ENCODE peak calls at places on chromosomes 11 and 22, in six cellular contexts. One of them, this sample, is unnamed.

GRCh38 chr11:111549196-111549868 is 8.8 kb downstream of the LAYN start:
- DNase-seq in IMR-90: no peak
- DNase-seq in tibial artery: no peak
- DNase-seq in prostate gland: no peak
- DNase-seq in uterus: no peak
- DNase-seq in thyroid gland: no peak
- DNase-seq in this sample: no peak

GRCh38 chr11:30255637-30256036 is 24.8 kb downstream of the FSHB start:
- DNase-seq in IMR-90: no peak
- DNase-seq in tibial artery: no peak
- DNase-seq in prostate gland: no peak
- DNase-seq in uterus: no peak
- DNase-seq in thyroid gland: no peak
- DNase-seq in this sample: no peak

GRCh38 chr11:1075341-1075911 is 752 bp downstream of the MUC2 start:
- DNase-seq in IMR-90: no peak
- DNase-seq in tibial artery: peak; percentile 8
- DNase-seq in prostate gland: no peak
- DNase-seq in uterus: peak; percentile 13
- DNase-seq in thyroid gland: no peak
- DNase-seq in this sample: no peak

GRCh38 chr22:17974087-17974486 is 50.3 kb downstream of the MICAL3 start:
- DNase-seq in IMR-90: no peak
- DNase-seq in tibial artery: no peak
- DNase-seq in prostate gland: no peak
- DNase-seq in uterus: no peak
- DNase-seq in thyroid gland: no peak
- DNase-seq in this sample: no peak

GRCh38 chr22:33851985-33852384 is 68.3 kb downstream of the LARGE1 start:
- DNase-seq in IMR-90: no peak
- DNase-seq in tibial artery: no peak
- DNase-seq in prostate gland: peak; percentile 59
- DNase-seq in uterus: no peak
- DNase-seq in thyroid gland: no peak
- DNase-seq in this sample: no peak

GRCh38 chr11:83044958-83045712 is 26.6 kb downstream of the RAB30 start:
- DNase-seq in IMR-90: peak; percentile 92
- DNase-seq in tibial artery: no peak
- DNase-seq in prostate gland: no peak
- DNase-seq in uterus: no peak
- DNase-seq in thyroid gland: no peak
- DNase-seq in this sample: peak; percentile 76

GRCh38 chr11:292211-293121 is 3.5 kb downstream of the PGGHG start:
- DNase-seq in IMR-90: no peak
- DNase-seq in tibial artery: no peak
- DNase-seq in prostate gland: no peak
- DNase-seq in uterus: no peak
- DNase-seq in thyroid gland: no peak
- DNase-seq in this sample: no peak

GRCh38 chr22:50136431-50137047 is 34.0 kb upstream of the PANX2 start:
- DNase-seq in IMR-90: no peak
- DNase-seq in tibial artery: no peak
- DNase-seq in prostate gland: peak; percentile 57
- DNase-seq in uterus: no peak
- DNase-seq in thyroid gland: peak; percentile 67
- DNase-seq in this sample: no peak

GRCh38 chr22:35539910-35540599 is 576 bp upstream of the RASD2 start:
- DNase-seq in IMR-90: peak; percentile 22
- DNase-seq in tibial artery: peak; percentile 23
- DNase-seq in prostate gland: peak; percentile 56
- DNase-seq in uterus: peak; percentile 77
- DNase-seq in thyroid gland: peak; percentile 66
- DNase-seq in this sample: no peak

GRCh38 chr11:44016129-44016528 is 31.7 kb upstream of the ACCSL start:
- DNase-seq in IMR-90: peak; percentile 67
- DNase-seq in tibial artery: peak; percentile 88
- DNase-seq in prostate gland: no peak
- DNase-seq in uterus: peak; percentile 75
- DNase-seq in thyroid gland: no peak
- DNase-seq in this sample: no peak

GRCh38 chr22:48944433-48944755 is 883.3 kb downstream of the BRD1 start:
- DNase-seq in IMR-90: no peak
- DNase-seq in tibial artery: no peak
- DNase-seq in prostate gland: no peak
- DNase-seq in uterus: no peak
- DNase-seq in thyroid gland: no peak
- DNase-seq in this sample: no peak

GRCh38 chr22:36116127-36116526 is 44.4 kb downstream of the APOL3 start:
- DNase-seq in IMR-90: no peak
- DNase-seq in tibial artery: no peak
- DNase-seq in prostate gland: no peak
- DNase-seq in uterus: no peak
- DNase-seq in thyroid gland: peak; percentile 19
- DNase-seq in this sample: no peak

GRCh38 chr11:131762346-131763110 is 392.1 kb downstream of the NTM start:
- DNase-seq in IMR-90: no peak
- DNase-seq in tibial artery: no peak
- DNase-seq in prostate gland: no peak
- DNase-seq in uterus: no peak
- DNase-seq in thyroid gland: no peak
- DNase-seq in this sample: no peak

GRCh38 chr11:17976651-17977050 is 36.2 kb downstream of the SERGEF start:
- DNase-seq in IMR-90: no peak
- DNase-seq in tibial artery: no peak
- DNase-seq in prostate gland: no peak
- DNase-seq in uterus: no peak
- DNase-seq in thyroid gland: no peak
- DNase-seq in this sample: no peak

GRCh38 chr22:22814666-22815396 is 72.8 kb upstream of the IGLL5 start:
- DNase-seq in IMR-90: no peak
- DNase-seq in tibial artery: no peak
- DNase-seq in prostate gland: no peak
- DNase-seq in uterus: no peak
- DNase-seq in thyroid gland: no peak
- DNase-seq in this sample: no peak

GRCh38 chr11:91295591-91295990 is 929.0 kb upstream of the FAT3 start:
- DNase-seq in IMR-90: peak; percentile 12
- DNase-seq in tibial artery: no peak
- DNase-seq in prostate gland: no peak
- DNase-seq in uterus: no peak
- DNase-seq in thyroid gland: no peak
- DNase-seq in this sample: no peak

GRCh38 chr11:124535552-124536232 is 7.8 kb downstream of the OR8B12 start:
- DNase-seq in IMR-90: peak; percentile 6
- DNase-seq in tibial artery: no peak
- DNase-seq in prostate gland: no peak
- DNase-seq in uterus: no peak
- DNase-seq in thyroid gland: no peak
- DNase-seq in this sample: no peak

GRCh38 chr11:14578551-14578956 is 58.4 kb upstream of the PSMA1 start:
- DNase-seq in IMR-90: peak; percentile 54
- DNase-seq in tibial artery: no peak
- DNase-seq in prostate gland: peak; percentile 8
- DNase-seq in uterus: no peak
- DNase-seq in thyroid gland: no peak
- DNase-seq in this sample: peak; percentile 21

GRCh38 chr11:47161134-47161854 is 15.4 kb downstream of the ARFGAP2 start:
- DNase-seq in IMR-90: peak; percentile 69
- DNase-seq in tibial artery: no peak
- DNase-seq in prostate gland: peak; percentile 36
- DNase-seq in uterus: peak; percentile 62
- DNase-seq in thyroid gland: peak; percentile 58
- DNase-seq in this sample: no peak

GRCh38 chr11:132631956-132632355 is 900.3 kb downstream of the OPCML start:
- DNase-seq in IMR-90: peak; percentile 8
- DNase-seq in tibial artery: no peak
- DNase-seq in prostate gland: no peak
- DNase-seq in uterus: no peak
- DNase-seq in thyroid gland: no peak
- DNase-seq in this sample: no peak

GRCh38 chr11:72349616-72350218 is 84.6 kb downstream of the CLPB start:
- DNase-seq in IMR-90: no peak
- DNase-seq in tibial artery: no peak
- DNase-seq in prostate gland: no peak
- DNase-seq in uterus: peak; percentile 22
- DNase-seq in thyroid gland: no peak
- DNase-seq in this sample: no peak

GRCh38 chr11:72354356-72355115 is 79.8 kb downstream of the CLPB start:
- DNase-seq in IMR-90: peak; percentile 31
- DNase-seq in tibial artery: no peak
- DNase-seq in prostate gland: no peak
- DNase-seq in uterus: no peak
- DNase-seq in thyroid gland: no peak
- DNase-seq in this sample: no peak

GRCh38 chr11:72352859-72353551 is 81.3 kb downstream of the CLPB start:
- DNase-seq in IMR-90: peak; percentile 85
- DNase-seq in tibial artery: no peak
- DNase-seq in prostate gland: peak; percentile 5
- DNase-seq in uterus: peak; percentile 27
- DNase-seq in thyroid gland: peak; percentile 77
- DNase-seq in this sample: no peak

GRCh38 chr11:72350752-72351151 is 83.6 kb downstream of the CLPB start:
- DNase-seq in IMR-90: peak; percentile 24
- DNase-seq in tibial artery: no peak
- DNase-seq in prostate gland: no peak
- DNase-seq in uterus: no peak
- DNase-seq in thyroid gland: no peak
- DNase-seq in this sample: no peak

GRCh38 chr11:72353861-72354260 is 80.5 kb downstream of the CLPB start:
- DNase-seq in IMR-90: peak; percentile 22
- DNase-seq in tibial artery: no peak
- DNase-seq in prostate gland: no peak
- DNase-seq in uterus: no peak
- DNase-seq in thyroid gland: no peak
- DNase-seq in this sample: no peak
- TF ChIP-seq CTCF in IMR-90: peak; percentile 35
- TF ChIP-seq CTCF in tibial artery: no peak
- TF ChIP-seq CTCF in prostate gland: no peak
- TF ChIP-seq CTCF in uterus: no peak
- TF ChIP-seq CTCF in thyroid gland: no peak
- TF ChIP-seq CTCF in this sample: peak; percentile 51

DNA sequence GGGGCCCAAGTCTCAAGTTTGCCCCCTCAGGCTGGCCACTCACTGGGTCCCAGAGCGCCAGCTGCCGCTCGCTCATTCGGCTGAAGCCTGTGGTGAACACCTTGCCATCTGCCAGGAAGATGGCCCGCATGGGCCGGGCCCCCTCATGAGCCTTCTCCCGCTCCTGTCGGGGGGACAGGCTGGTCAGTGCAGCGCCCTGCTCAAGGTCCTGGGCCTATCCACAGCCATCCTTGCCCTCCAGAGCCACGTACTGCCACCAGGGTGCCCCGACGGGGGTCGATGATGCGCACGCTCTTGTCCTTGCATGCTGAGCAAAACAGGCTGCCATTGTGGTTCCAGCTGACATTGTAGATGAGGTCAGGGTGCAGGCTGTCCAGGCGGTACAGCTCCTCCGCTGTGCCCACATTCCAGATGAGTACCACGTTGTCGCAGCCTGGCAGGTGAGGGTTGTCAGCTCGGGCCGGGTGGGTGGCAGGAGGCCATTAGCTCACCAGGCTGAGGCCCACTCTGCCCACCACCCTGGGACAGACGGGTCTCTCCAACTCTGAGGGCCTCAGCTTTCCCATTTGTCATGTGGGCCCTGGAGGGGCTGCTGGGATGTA is 2.1 kb downstream of the CORO1B start:
- DNase-seq in IMR-90: no peak
- DNase-seq in tibial artery: no peak
- DNase-seq in prostate gland: no peak
- DNase-seq in uterus: no peak
- DNase-seq in thyroid gland: no peak
- DNase-seq in this sample: no peak
- H3K4me1 ChIP-seq in IMR-90: peaks cover 3% of the 10 kb centered on the region
- H3K4me1 ChIP-seq in tibial artery: peaks cover 62% of the 10 kb centered on the region
- H3K4me1 ChIP-seq in prostate gland: peaks cover 16% of the 10 kb centered on the region
- H3K4me1 ChIP-seq in uterus: no peaks in the 10 kb centered on the region
- H3K4me1 ChIP-seq in thyroid gland: peaks cover 37% of the 10 kb centered on the region
- H3K4me1 ChIP-seq in this sample: no peaks in the 10 kb centered on the region

GRCh38 chr22:38350444-38351359 is 33.5 kb upstream of the CSNK1E start:
- DNase-seq in IMR-90: no peak
- DNase-seq in tibial artery: no peak
- DNase-seq in prostate gland: no peak
- DNase-seq in uterus: peak; percentile 11
- DNase-seq in thyroid gland: no peak
- DNase-seq in this sample: no peak

GRCh38 chr22:38352436-38352835 is 35.2 kb upstream of the CSNK1E start:
- DNase-seq in IMR-90: no peak
- DNase-seq in tibial artery: no peak
- DNase-seq in prostate gland: no peak
- DNase-seq in uterus: peak; percentile 13
- DNase-seq in thyroid gland: no peak
- DNase-seq in this sample: no peak

GRCh38 chr22:38355275-38355674 is 38.0 kb upstream of the CSNK1E start:
- DNase-seq in IMR-90: no peak
- DNase-seq in tibial artery: no peak
- DNase-seq in prostate gland: no peak
- DNase-seq in uterus: no peak
- DNase-seq in thyroid gland: no peak
- DNase-seq in this sample: no peak

GRCh38 chr22:38353142-38353629 is 36.0 kb upstream of the CSNK1E start:
- DNase-seq in IMR-90: peak; percentile 27
- DNase-seq in tibial artery: peak; percentile 44
- DNase-seq in prostate gland: peak; percentile 40
- DNase-seq in uterus: peak; percentile 79
- DNase-seq in thyroid gland: peak; percentile 68
- DNase-seq in this sample: no peak

DNA sequence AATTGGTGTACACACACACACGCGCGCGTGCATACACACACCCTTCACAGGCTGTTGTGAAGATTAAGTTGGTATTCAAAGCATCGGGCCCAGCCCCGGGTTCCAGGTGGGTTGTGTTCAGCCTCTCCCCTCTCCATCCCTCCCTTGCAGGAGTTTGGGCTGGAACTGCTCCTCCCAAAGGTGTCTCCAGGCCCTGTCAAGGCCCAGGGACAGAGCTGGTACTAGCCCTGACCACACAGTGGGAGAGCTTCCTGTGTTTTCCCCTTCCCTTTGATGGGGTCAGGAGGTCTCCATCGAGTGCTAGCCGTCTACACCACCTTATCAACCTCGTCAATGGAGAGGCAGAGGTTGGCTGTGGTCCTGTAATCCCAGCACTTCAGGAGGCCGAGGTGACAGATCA is 36.5 kb upstream of the CSNK1E start:
- DNase-seq in IMR-90: no peak
- DNase-seq in tibial artery: no peak
- DNase-seq in prostate gland: no peak
- DNase-seq in uterus: no peak
- DNase-seq in thyroid gland: peak; percentile 35
- DNase-seq in this sample: no peak
- TF ChIP-seq CTCF in IMR-90: no peak
- TF ChIP-seq CTCF in tibial artery: no peak
- TF ChIP-seq CTCF in prostate gland: no peak
- TF ChIP-seq CTCF in uterus: no peak
- TF ChIP-seq CTCF in thyroid gland: no peak
- TF ChIP-seq CTCF in this sample: no peak

DNA sequence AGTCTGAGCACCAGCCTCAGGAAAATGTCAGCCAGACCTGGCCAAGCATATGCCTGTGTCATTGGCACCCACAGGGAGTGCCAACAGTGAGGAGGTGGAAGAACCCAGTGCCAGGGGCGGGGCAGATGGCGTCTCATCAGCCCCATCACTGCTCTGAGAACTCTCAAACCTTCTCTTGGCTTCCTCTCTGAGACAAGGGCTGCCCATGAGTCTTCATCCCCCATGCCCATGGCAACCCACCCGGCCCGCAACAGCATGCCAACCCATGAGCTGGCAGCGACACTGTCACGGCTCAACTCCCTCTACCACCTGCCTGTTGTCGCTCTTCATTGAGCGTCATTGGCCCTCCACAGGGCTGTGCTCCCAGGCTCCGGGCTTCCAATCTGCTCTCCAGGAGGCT is 340.5 kb downstream of the BUD13 start:
- DNase-seq in IMR-90: no peak
- DNase-seq in tibial artery: no peak
- DNase-seq in prostate gland: no peak
- DNase-seq in uterus: no peak
- DNase-seq in thyroid gland: no peak
- DNase-seq in this sample: no peak
- H3K4me1 ChIP-seq in IMR-90: no peaks in the 10 kb centered on the region
- H3K4me1 ChIP-seq in tibial artery: no peaks in the 10 kb centered on the region
- H3K4me1 ChIP-seq in prostate gland: no peaks in the 10 kb centered on the region
- H3K4me1 ChIP-seq in uterus: no peaks in the 10 kb centered on the region
- H3K4me1 ChIP-seq in thyroid gland: no peaks in the 10 kb centered on the region
- H3K4me1 ChIP-seq in this sample: no peaks in the 10 kb centered on the region